ENCODE peak calls at places on chromosomes 13 and 19, in nine cellular contexts. E is left ventricle myocardium superior; D is HT-29; Q is activated CD4-positive, alpha-beta T cell treated with anti-CD3 and anti-CD28 coated beads, Interleukin-2, amount 10 ng/mL, durations not matched to agents 7 days and 5 days; A is Calu3; N is HFFc6; T is foreskin fibroblast; J is A172; U is progenitor cell of endocrine pancreas. O is an unnamed sample.

GRCh38 chr13:44918323-44919102 is 70.8 kb downstream of the NUFIP1 start:
- DNase-seq in T (peak), D (peak), Q (peak), A (peak), J (peak), E (peak), N (peak), U (peak), O (peak)

GRCh38 chr13:57829496-57829895 is 198.0 kb downstream of the PCDH17 start:
- DNase-seq in N (no peak), U (no peak), D (no peak), A (no peak), Q (no peak), T (no peak), J (no peak), E (no peak), O (no peak)

GRCh38 chr19:33435706-33436359 is 62.3 kb downstream of the CEBPG start:
- DNase-seq in T (no peak), E (no peak), J (no peak), A (no peak), U (no peak), N (no peak), Q (no peak), D (no peak), O (no peak)

GRCh38 chr19:18300930-18301717 is 19.7 kb upstream of the JUND start:
- DNase-seq in U (no peak), E (peak), D (peak), T (peak), N (peak), A (peak), Q (no peak), J (peak), O (no peak)

GRCh38 chr13:113153810-113154748 is 4.4 kb upstream of the PROZ start:
- DNase-seq in T (peak), N (peak), J (peak), U (peak), E (peak), A (peak), Q (peak), D (peak), O (peak)

GRCh38 chr19:50513746-50514345 is at the start of gene ASPDH:
- DNase-seq in E (peak), U (no peak), J (no peak), Q (no peak), T (no peak), D (no peak), A (no peak), N (no peak), O (no peak)

GRCh38 chr13:80716610-80717081 is 375.7 kb upstream of the SPRY2 start:
- DNase-seq in A (peak), U (no peak), Q (no peak), N (no peak), D (peak), E (peak), T (no peak), J (no peak), O (no peak)

GRCh38 chr19:1847684-1848398 is 442 bp downstream of the REXO1 start:
- DNase-seq in E (peak), U (no peak), N (peak), J (peak), Q (no peak), T (peak), D (peak), A (peak), O (no peak)

GRCh38 chr13:41007359-41008118 is 11.6 kb downstream of the ELF1 start:
- DNase-seq in D (no peak), Q (no peak), T (peak), J (no peak), N (no peak), A (no peak), U (no peak), E (no peak), O (no peak)

GRCh38 chr13:100301418-100301817 is 212.5 kb downstream of the PCCA start:
- DNase-seq in T (no peak), A (no peak), Q (no peak), N (no peak), J (no peak), U (no peak), E (no peak), D (peak), O (peak)

GRCh38 chr19:10800488-10800887 is 35.5 kb downstream of the TMED1 start:
- DNase-seq in U (no peak), Q (no peak), N (no peak), A (no peak), J (no peak), E (peak), D (no peak), T (peak), O (no peak)

GRCh38 chr13:28438598-28439334 is 56.2 kb downstream of the FLT1 start:
- DNase-seq in U (no peak), J (no peak), N (no peak), Q (no peak), E (no peak), T (no peak), A (no peak), D (no peak), O (no peak)

GRCh38 chr19:40896418-40896796 is 14.4 kb upstream of the CYP2A7 start:
- DNase-seq in U (no peak), J (no peak), N (no peak), A (no peak), E (no peak), D (no peak), Q (no peak), T (no peak), O (no peak)

GRCh38 chr19:4064551-4065260 is 2.0 kb downstream of the ZBTB7A start:
- DNase-seq in E (peak), J (peak), A (no peak), U (no peak), N (no peak), D (no peak), Q (peak), T (peak), O (no peak)

GRCh38 chr19:16714702-16715294 is 4.8 kb upstream of the NWD1 start:
- DNase-seq in E (peak), D (peak), N (peak), J (peak), T (peak), A (peak), U (peak), Q (peak), O (peak)

GRCh38 chr13:32917504-32917903 is 98.7 kb upstream of the KL start:
- DNase-seq in D (no peak), N (no peak), Q (no peak), J (peak), E (no peak), T (no peak), U (no peak), A (no peak), O (no peak)

GRCh38 chr19:41701401-41702075 is 6.9 kb upstream of the CEACAM5 start:
- DNase-seq in N (no peak), Q (no peak), J (no peak), T (no peak), D (peak), A (peak), U (no peak), E (no peak), O (peak)

GRCh38 chr19:14405380-14405757 is 13.8 kb downstream of the DDX39A start:
- DNase-seq in D (no peak), A (no peak), E (no peak), N (no peak), Q (no peak), U (no peak), T (no peak), J (no peak), O (no peak)

GRCh38 chr19:2538096-2538757 is 62.3 kb downstream of the GADD45B start:
- DNase-seq in A (no peak), E (no peak), T (no peak), N (no peak), D (no peak), U (no peak), Q (no peak), J (no peak), O (no peak)

GRCh38 chr13:44051923-44052322 is 172.2 kb downstream of the LACC1 start:
- DNase-seq in T (peak), E (no peak), D (peak), J (no peak), A (no peak), N (peak), Q (no peak), U (no peak), O (no peak)

GRCh38 chr13:105936816-105937215 is 598.6 kb downstream of the EFNB2 start:
- DNase-seq in D (no peak), Q (no peak), N (no peak), U (no peak), A (no peak), J (no peak), E (no peak), T (peak), O (no peak)

GRCh38 chr13:34412817-34413365 is 529.2 kb upstream of the NBEA start:
- DNase-seq in D (peak), N (peak), A (peak), U (no peak), J (peak), T (peak), Q (no peak), E (no peak), O (no peak)

GRCh38 chr19:10780368-10780767 is 55.6 kb downstream of the TMED1 start:
- DNase-seq in T (peak), A (no peak), D (no peak), E (no peak), N (no peak), U (no peak), J (peak), Q (no peak), O (no peak)

GRCh38 chr13:106205871-106206270 is 329.6 kb downstream of the EFNB2 start:
- DNase-seq in N (no peak), U (no peak), A (no peak), T (no peak), J (no peak), E (no peak), Q (no peak), D (no peak), O (no peak)

GRCh38 chr13:102280366-102280765 is 121.5 kb downstream of the FGF14 start:
- DNase-seq in D (no peak), T (no peak), A (no peak), J (no peak), N (no peak), Q (no peak), U (no peak), E (no peak), O (no peak)

GRCh38 chr13:98311200-98311548 is 134.1 kb upstream of the RNF113B start:
- DNase-seq in U (no peak), J (no peak), Q (no peak), A (no peak), E (no peak), N (no peak), D (no peak), T (no peak), O (no peak)

GRCh38 chr19:51082641-51083040 is at the start of gene KLK14:
- DNase-seq in T (no peak), A (no peak), E (no peak), U (no peak), J (no peak), Q (no peak), N (no peak), D (no peak), O (no peak)

GRCh38 chr19:47020992-47021496 is 1.4 kb downstream of the NPAS1 start:
- DNase-seq in Q (no peak), E (no peak), J (no peak), T (peak), D (no peak), U (no peak), N (no peak), A (no peak), O (no peak)

GRCh38 chr13:70490320-70490935 is 382.2 kb upstream of the KLHL1 start:
- DNase-seq in U (no peak), Q (no peak), N (no peak), J (no peak), T (no peak), D (no peak), A (no peak), E (no peak), O (no peak)

GRCh38 chr13:61339054-61339621 is 76.5 kb downstream of the PCDH20 start:
- DNase-seq in U (no peak), J (no peak), N (no peak), E (no peak), D (no peak), A (no peak), Q (no peak), T (no peak), O (no peak)

GRCh38 chr13:109572389-109572788 is 214.0 kb downstream of the IRS2 start:
- DNase-seq in U (no peak), E (no peak), N (no peak), J (no peak), D (no peak), T (no peak), A (no peak), Q (no peak), O (no peak)

GRCh38 chr19:16259385-16260159 is 61.9 kb downstream of the AP1M1 start:
- DNase-seq in U (no peak), T (no peak), Q (peak), A (no peak), J (no peak), D (no peak), N (no peak), E (peak), O (no peak)

GRCh38 chr19:2578391-2578826 is 102.5 kb downstream of the GADD45B start:
- DNase-seq in A (peak), U (no peak), D (peak), T (peak), E (no peak), J (peak), Q (no peak), N (peak), O (no peak)

GRCh38 chr19:45469835-45470146 is 2.0 kb downstream of the FOSB start:
- DNase-seq in U (no peak), Q (no peak), N (no peak), T (peak), J (no peak), D (no peak), A (no peak), E (no peak), O (peak)

GRCh38 chr19:52464798-52465470 is 11.6 kb downstream of the ZNF578 start:
- DNase-seq in D (peak), N (no peak), E (no peak), Q (no peak), A (no peak), T (no peak), U (no peak), J (peak), O (no peak)

GRCh38 chr19:46601318-46602224 is at the start of gene CALM3:
- DNase-seq in J (no peak), A (no peak), T (peak), N (no peak), Q (no peak), E (no peak), D (peak), U (no peak), O (no peak)

GRCh38 chr19:40723661-40724254 is 6.8 kb downstream of the ITPKC start:
- DNase-seq in Q (no peak), N (no peak), U (no peak), T (no peak), D (no peak), E (no peak), A (no peak), J (no peak), O (no peak)